ENCODE peak calls at places on chromosomes 3 and 15, in five cellular contexts. J is activated CD4-positive, alpha-beta T cell treated with anti-CD3 and anti-CD28 coated beads for 4 hours; B is AG08396; I is activated naive CD4-positive, alpha-beta T cell; V is left lung. A is an unnamed sample.

GRCh38 chr3:23996058-23996457 is 51.0 kb downstream of the NR1D2 start:
- DNase-seq in J (no peak), B (no peak), I (no peak), V (no peak), A (no peak)

GRCh38 chr3:168615489-168616020 is 519.8 kb upstream of the GOLIM4 start:
- DNase-seq in J (no peak), V (no peak), B (no peak), I (no peak), A (no peak)

GRCh38 chr3:126753191-126754160 is 49.4 kb downstream of the CHCHD6 start:
- DNase-seq in B (peak), I (no peak), J (no peak), V (peak), A (no peak)

GRCh38 chr15:58473720-58474119 is 41.9 kb downstream of the LIPC start:
- DNase-seq in I (no peak), V (no peak), J (no peak), B (peak), A (no peak)

GRCh38 chr3:183307749-183308148 is 54.7 kb downstream of the B3GNT5 start:
- DNase-seq in B (no peak), V (no peak), I (no peak), J (no peak), A (no peak)

GRCh38 chr3:40477671-40478070 is 749 bp downstream of the ZNF619 start:
- DNase-seq in I (no peak), B (no peak), J (no peak), V (no peak), A (no peak)

GRCh38 chr15:33242165-33242564 is 47.7 kb upstream of the FMN1 start:
- DNase-seq in B (peak), J (no peak), I (no peak), V (peak), A (peak)

GRCh38 chr3:193729088-193729465 is 136.1 kb downstream of the OPA1 start:
- DNase-seq in V (no peak), I (no peak), B (no peak), J (no peak), A (no peak)

GRCh38 chr15:74300057-74300620 is 64.0 kb downstream of the CCDC33 start:
- DNase-seq in J (no peak), V (no peak), B (no peak), I (no peak), A (no peak)

GRCh38 chr3:108130705-108131104 is 39.9 kb upstream of the CD47 start:
- DNase-seq in J (no peak), I (no peak), B (no peak), V (no peak), A (no peak)

GRCh38 chr3:8541486-8541885 is 39.9 kb downstream of the LMCD1 start:
- DNase-seq in J (no peak), B (no peak), V (no peak), I (no peak), A (no peak)

GRCh38 chr3:100954199-100954935 is 38.9 kb downstream of the ABI3BP start:
- DNase-seq in J (no peak), V (no peak), B (no peak), I (no peak), A (no peak)

GRCh38 chr3:185586644-185586964 is 509 bp downstream of the SENP2 start:
- DNase-seq in I (no peak), J (no peak), V (no peak), B (no peak), A (no peak)